ENCODE peak calls at places on chromosomes 3 and 15, in seven cellular contexts. L is GOT3, Z is pons, E is endothelial cell, J is SW480, O is astrocyte of the spinal cord, X is NCI-H1417. P is an unnamed sample.

GRCh38 chr15:42919794-42920280 is 741 bp downstream of the TTBK2 start:
- DNase-seq in L (no peak), X (peak), E (no peak), Z (peak), J (peak), O (peak), P (no peak)

GRCh38 chr3:78613366-78614008 is 1154.3 kb downstream of the ROBO1 start:
- DNase-seq in L (no peak), Z (no peak), E (no peak), J (no peak), X (peak), O (no peak), P (no peak)

GRCh38 chr15:63514533-63514943 is 10.1 kb downstream of the USP3 start:
- DNase-seq in Z (no peak), L (no peak), O (peak), J (peak), X (no peak), E (no peak), P (no peak)

GRCh38 chr3:172694526-172694925 is 16.3 kb downstream of the NCEH1 start:
- DNase-seq in O (no peak), L (no peak), X (no peak), J (no peak), E (no peak), Z (no peak), P (no peak)

GRCh38 chr3:58025406-58025805 is 17.2 kb downstream of the FLNB start:
- DNase-seq in X (no peak), O (no peak), J (no peak), E (no peak), Z (no peak), L (no peak), P (no peak)

GRCh38 chr3:10693457-10693856 is 122.6 kb upstream of the SLC6A11 start:
- DNase-seq in O (no peak), X (no peak), L (no peak), J (no peak), Z (no peak), E (no peak), P (no peak)

GRCh38 chr3:38099518-38099917 is 37.4 kb downstream of the ACAA1 start:
- DNase-seq in L (no peak), X (peak), O (no peak), E (no peak), Z (no peak), J (no peak), P (no peak)

GRCh38 chr15:25541228-25541627 is 102.4 kb upstream of the UBE3A start:
- DNase-seq in J (no peak), O (no peak), X (no peak), Z (no peak), E (no peak), L (no peak), P (no peak)

GRCh38 chr15:91291673-91292072 is 191.6 kb downstream of the SV2B start:
- DNase-seq in O (no peak), X (no peak), L (no peak), E (no peak), Z (peak), J (no peak), P (no peak)

GRCh38 chr15:39369768-39370167 is 211.1 kb upstream of the THBS1 start:
- DNase-seq in O (no peak), X (no peak), J (no peak), E (no peak), L (no peak), Z (no peak), P (no peak)

GRCh38 chr15:37143351-37143750 is 43.0 kb upstream of the MEIS2 start:
- DNase-seq in Z (no peak), J (no peak), L (no peak), E (no peak), X (no peak), O (no peak), P (no peak)